ENCODE peak calls at places on chromosomes 11 and 22, in four cellular contexts. K is ovary, W is astrocyte of the cerebellum, T is lower leg skin. F is an unnamed sample.

GRCh38 chr11:124817036-124817435 is 16.8 kb upstream of the MSANTD2 start:
- DNase-seq in K (no peak), W (no peak), T (no peak), F (no peak)

GRCh38 chr11:125499563-125499962 is 3.5 kb upstream of the FEZ1 start:
- DNase-seq in K (no peak), W (no peak), T (no peak), F (no peak)

GRCh38 chr22:42623301-42623751 is 8.6 kb upstream of the POLDIP3 start:
- DNase-seq in K (no peak), W (no peak), T (no peak), F (no peak)

GRCh38 chr22:49051491-49052022 is 776.1 kb downstream of the BRD1 start:
- DNase-seq in K (no peak), W (no peak), T (no peak), F (no peak)

GRCh38 chr22:38311331-38311635 is 6.0 kb downstream of the CSNK1E start:
- DNase-seq in K (no peak), W (no peak), T (no peak), F (no peak)

GRCh38 chr11:45383229-45383628 is 97.1 kb upstream of the SYT13 start:
- DNase-seq in K (no peak), W (peak), T (no peak), F (no peak)

GRCh38 chr11:120486138-120486537 is 25.4 kb upstream of the GRIK4 start:
- DNase-seq in K (no peak), W (no peak), T (no peak), F (no peak)

GRCh38 chr11:72589802-72590761 is 84.1 kb downstream of the PDE2A start:
- DNase-seq in K (peak), W (no peak), T (no peak), F (no peak)

GRCh38 chr22:30902496-30903357 is 65.8 kb downstream of the MORC2 start:
- DNase-seq in K (no peak), W (no peak), T (no peak), F (no peak)

GRCh38 chr11:131397666-131398065 is 27.3 kb downstream of the NTM start:
- DNase-seq in K (no peak), W (no peak), T (no peak), F (no peak)

GRCh38 chr11:131389582-131389981 is 19.2 kb downstream of the NTM start:
- DNase-seq in K (no peak), W (no peak), T (no peak), F (no peak)

GRCh38 chr11:131391161-131391560 is 20.7 kb downstream of the NTM start:
- DNase-seq in K (no peak), W (no peak), T (no peak), F (no peak)

DNA sequence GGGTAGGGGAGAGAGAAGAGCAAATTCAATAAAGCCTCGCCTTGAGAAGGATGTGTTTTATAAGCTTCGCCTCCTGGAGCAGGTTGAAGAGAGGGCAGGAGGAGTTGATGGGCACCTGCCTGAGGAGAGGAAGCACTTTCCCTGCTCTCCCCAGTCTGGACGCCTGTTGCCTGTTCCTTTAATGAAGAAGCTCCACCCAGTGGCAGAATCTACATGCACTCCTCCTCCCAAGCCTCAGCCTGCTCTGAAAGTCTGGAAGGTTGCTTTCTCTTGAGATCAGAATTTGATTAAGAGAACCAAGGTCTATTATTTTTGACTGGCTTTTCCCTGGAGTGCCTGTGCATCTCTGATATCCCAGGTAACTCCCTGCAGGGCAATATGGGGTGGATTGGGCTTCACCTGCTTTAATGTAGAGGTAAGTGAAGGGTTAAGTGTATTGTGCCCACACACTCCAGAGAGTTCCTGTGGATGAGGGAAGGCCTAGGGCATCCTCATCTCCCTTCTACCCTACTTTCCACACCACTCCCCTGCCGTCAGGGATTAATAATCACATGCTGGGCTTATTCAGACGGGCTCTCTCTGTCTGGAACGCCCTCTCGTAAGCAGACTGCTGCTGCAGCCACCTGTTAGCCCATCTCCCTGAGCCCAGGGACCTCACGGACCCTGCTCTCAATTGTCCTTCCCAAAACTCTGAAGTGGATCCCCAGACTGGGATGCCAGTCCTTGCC is 22.3 kb downstream of the NTM start:
- DNase-seq in K (no peak), W (no peak), T (no peak), F (no peak)
- TF ChIP-seq CTCF in K (no peak), W (peak), T (no peak), F (no peak)

DNA sequence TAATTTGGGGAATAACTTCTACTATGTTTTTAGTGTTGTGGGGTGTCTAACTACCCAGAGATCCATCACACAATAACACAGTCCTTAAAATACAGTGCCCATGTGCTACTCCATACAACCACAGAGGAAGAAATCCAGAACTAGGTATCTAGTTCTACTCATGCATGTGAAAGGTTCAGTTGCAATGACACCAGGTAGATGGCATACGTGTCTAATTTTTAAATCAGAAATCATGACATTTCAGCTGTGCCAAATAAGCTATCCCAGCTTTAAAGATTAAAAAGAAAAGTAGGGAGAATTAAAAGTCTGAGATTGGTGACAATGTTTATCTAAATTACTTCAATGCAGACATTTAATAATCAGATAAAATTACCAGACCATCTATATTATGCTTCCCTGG is 122.2 kb downstream of the CD44 start:
- DNase-seq in K (no peak), W (no peak), T (no peak), F (no peak)
- TF ChIP-seq CTCF in K (no peak), W (no peak), T (no peak), F (no peak)

GRCh38 chr11:8356731-8357504 is 93.2 kb upstream of the LMO1 start:
- DNase-seq in K (peak), W (no peak), T (no peak), F (no peak)

GRCh38 chr11:8355418-8355742 is 91.7 kb upstream of the LMO1 start:
- DNase-seq in K (no peak), W (no peak), T (no peak), F (no peak)

GRCh38 chr11:8356216-8356615 is 92.5 kb upstream of the LMO1 start:
- DNase-seq in K (no peak), W (no peak), T (no peak), F (no peak)

GRCh38 chr11:8352852-8353505 is 89.3 kb upstream of the LMO1 start:
- DNase-seq in K (no peak), W (no peak), T (no peak), F (no peak)

DNA sequence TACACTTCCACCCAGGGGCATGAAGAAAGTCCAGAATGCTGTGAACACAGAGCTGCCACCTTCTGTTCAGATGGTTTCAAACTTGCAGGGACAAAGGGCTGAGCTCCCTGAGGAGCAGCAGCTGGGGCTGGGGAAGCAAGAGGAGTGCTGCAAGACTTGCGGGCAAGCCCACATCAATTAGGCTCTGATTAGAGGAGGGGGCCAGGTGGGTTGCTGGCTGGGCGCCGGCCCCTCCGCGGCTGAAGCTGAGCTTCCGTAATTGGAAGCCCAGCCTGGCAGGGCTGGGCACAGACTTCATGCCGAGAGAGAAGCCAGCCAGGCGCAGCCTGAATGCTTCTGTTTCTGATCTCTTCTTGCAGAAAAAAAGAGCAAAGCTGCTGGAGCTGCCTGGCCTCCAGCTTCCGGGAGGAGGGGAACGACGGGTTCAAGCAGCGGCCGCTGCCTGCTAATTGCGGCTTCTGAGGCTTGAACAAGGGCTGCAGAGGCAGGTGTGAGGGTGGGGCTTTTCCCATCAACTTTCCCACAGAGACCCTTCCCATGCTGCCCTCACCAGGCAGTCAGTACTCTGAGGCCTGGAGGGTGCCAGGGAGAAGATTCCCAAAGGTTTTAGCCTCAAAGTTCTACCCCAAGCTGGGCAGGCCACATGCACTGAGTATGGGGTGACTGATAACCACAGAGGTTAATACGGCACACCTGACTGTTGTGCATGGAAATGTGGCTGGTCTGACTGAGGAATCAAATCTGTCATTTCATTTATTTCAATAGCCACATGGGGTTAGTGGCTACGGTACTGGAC is 91.1 kb upstream of the LMO1 start:
- DNase-seq in K (no peak), W (no peak), T (no peak), F (no peak)
- TF ChIP-seq CTCF in K (no peak), W (no peak), T (no peak), F (no peak)

DNA sequence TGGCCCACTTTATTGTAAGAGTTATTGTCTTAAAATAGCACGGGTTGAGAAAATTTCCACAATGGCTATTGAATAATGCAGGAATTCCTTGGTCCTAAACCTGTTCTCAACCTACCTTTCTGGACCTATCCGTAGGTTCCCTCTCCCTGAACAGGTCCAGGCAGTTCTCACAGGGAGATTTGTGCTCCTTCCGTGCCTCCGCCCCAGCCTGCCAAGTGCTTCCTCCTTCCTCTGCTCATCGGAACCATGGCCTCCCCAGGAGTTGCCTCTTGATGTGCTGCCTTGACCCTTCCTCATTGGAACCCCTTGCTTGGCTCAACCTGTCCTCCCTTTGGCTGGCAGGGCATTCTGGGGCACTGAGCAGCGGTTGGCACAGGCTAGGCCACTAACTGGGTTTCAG is 147.4 kb downstream of the DSCAML1 start:
- DNase-seq in K (no peak), W (no peak), T (no peak), F (no peak)
- TF ChIP-seq CTCF in K (no peak), W (no peak), T (no peak), F (no peak)

DNA sequence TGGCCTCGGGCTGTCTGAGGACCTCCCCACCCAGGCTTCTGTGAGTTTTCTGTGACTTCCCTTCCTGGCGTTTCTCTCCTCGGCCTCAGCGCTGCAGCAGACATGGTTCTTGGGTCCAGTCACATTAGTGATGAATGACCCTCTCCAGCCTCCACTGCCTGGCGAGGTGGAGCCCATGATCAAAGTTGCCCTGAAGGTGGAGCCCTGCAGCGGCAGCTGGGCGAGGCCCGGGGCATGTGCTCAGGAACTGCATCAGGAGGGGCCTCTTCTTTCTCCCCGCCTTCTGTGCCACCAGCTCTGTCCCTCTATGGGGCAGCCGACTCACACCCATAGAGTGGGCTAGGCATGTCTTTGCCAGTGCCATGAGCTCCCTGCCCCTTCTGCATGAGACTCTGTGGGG is 1079.7 kb downstream of the TBC1D22A start:
- DNase-seq in K (no peak), W (no peak), T (no peak), F (no peak)
- TF ChIP-seq CTCF in K (no peak), W (no peak), T (no peak), F (no peak)

DNA sequence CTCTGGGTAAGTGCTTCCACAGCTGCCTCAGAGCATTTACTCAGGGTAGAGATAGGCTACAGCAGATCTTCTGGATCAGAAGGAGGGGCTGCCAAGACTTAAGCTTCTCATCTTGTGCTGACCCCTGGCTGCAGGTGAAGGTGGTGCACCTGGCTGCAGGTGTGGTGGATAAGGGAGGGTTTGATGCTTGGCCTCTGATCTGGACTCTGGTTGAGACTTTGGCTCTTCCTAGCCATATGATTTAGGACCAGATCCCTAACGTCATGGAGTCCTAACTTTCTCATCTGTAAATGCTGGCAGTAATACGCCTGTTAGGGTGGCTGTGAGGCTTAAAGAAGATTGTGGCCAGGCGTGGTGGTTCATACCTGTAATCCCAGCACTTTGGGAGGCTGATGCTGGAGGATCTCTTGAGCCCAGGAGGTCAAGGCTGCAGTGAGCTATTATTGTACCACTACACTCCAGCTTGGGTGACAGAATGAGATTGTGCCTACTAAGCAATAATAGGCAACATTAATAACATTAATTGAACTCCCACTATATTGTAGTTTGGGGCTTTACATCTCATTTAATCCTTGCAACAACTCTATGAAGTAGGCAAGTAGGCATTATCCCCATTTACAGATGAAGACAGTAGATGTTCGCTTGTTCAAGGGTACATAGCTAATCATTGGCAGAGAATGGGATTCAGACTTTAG is 10.7 kb downstream of the DTX4 start:
- DNase-seq in K (no peak), W (no peak), T (no peak), F (no peak)
- TF ChIP-seq CTCF in K (no peak), W (peak), T (no peak), F (no peak)

DNA sequence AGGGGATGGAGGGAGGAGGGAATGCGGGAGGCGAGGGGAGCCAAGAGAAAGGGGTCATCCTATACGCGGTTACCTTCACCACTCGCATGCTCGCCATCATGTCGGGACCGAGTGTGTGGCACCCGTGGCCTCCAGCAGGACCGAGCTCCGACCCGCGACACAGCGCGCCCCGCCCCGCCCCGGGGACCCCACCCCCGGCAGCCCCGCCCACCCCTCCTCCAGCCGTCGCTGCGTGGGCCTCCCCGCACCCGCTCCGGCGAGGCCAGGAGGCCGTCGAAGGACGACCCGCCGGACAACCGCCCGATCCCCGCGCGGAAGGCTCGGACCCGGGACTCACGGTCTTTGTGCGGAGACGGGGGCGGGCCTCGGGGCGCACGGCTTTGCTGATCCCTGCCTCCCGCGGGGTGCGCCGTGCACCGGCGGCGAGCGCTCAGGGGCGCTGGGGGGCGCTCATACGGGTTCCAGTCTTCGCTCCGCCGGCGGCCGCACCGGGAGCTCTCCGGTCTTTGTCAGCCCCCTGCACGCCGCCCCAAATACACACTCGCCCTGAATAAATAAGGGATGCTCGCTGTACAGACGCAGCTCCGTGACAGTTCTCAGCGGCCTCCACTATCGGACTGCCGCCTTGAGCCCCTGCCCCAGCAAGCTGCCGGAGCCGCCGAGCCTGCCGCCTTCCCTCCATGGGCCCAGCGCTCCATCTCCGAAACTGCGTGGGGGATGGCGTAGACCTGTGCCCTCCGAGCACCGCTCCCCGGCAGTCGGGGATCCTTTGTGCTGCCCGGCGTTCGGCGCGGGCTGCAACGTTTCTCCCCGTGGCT is at the start of gene UBE2L6:
- DNase-seq in K (peak), W (peak), T (peak), F (no peak)
- TF ChIP-seq CTCF in K (peak), W (no peak), T (no peak), F (no peak)

GRCh38 chr11:10750838-10751580 is at the start of gene CTR9:
- DNase-seq in K (peak), W (peak), T (peak), F (peak)
- TF ChIP-seq CTCF in K (peak), W (peak), T (no peak), F (peak)

GRCh38 chr11:60347084-60347797 is 20.2 kb downstream of the MS4A6E start:
- DNase-seq in K (no peak), W (no peak), T (no peak), F (no peak)

GRCh38 chr11:60349990-60350389 is 22.9 kb downstream of the MS4A6E start:
- DNase-seq in K (no peak), W (no peak), T (no peak), F (no peak)

GRCh38 chr11:60344146-60344545 is 17.1 kb downstream of the MS4A6E start:
- DNase-seq in K (no peak), W (no peak), T (no peak), F (no peak)

GRCh38 chr11:60345489-60345888 is 18.4 kb downstream of the MS4A6E start:
- DNase-seq in K (no peak), W (no peak), T (no peak), F (no peak)

GRCh38 chr11:60348116-60348515 is 21.1 kb downstream of the MS4A6E start:
- DNase-seq in K (no peak), W (no peak), T (no peak), F (no peak)
- TF ChIP-seq CTCF in K (no peak), W (no peak), T (no peak), F (no peak)

F was measured in AG09319.